ENCODE peak calls at places on chromosomes 4 and X, in five cellular contexts. D, C, F, Y and Z are unnamed samples.

GRCh38 chr4:165364452-165365080 is 14.2 kb upstream of the CPE start:
- DNase-seq in D (peak; percentile 85), C (no peak), F (no peak), Y (no peak), Z (no peak)

GRCh38 chr4:1242506-1243450 is 6.2 kb downstream of the CTBP1 start:
- DNase-seq in D (no peak), C (no peak), F (no peak), Y (peak; percentile 64), Z (no peak)

GRCh38 chr4:119593698-119594097 is 34.9 kb downstream of the PDE5A start:
- DNase-seq in D (no peak), C (no peak), F (no peak), Y (no peak), Z (no peak)

GRCh38 chr4:150283689-150284088 is 205.4 kb downstream of the DCLK2 start:
- DNase-seq in D (peak; percentile 93), C (no peak), F (peak; percentile 96), Y (no peak), Z (no peak)

GRCh38 chrX:38768079-38768478 is 33.2 kb upstream of the MID1IP1 start:
- DNase-seq in D (peak; percentile 58), C (no peak), F (no peak), Y (no peak), Z (no peak)

GRCh38 chrX:11304829-11305228 is 11.6 kb downstream of the AMELX start:
- DNase-seq in D (no peak), C (no peak), F (no peak), Y (no peak), Z (no peak)

GRCh38 chrX:148618472-148619445 is 118.3 kb downstream of the AFF2 start:
- DNase-seq in D (no peak), C (no peak), F (no peak), Y (no peak), Z (no peak)

GRCh38 chr4:149838036-149838435 is 22.4 kb upstream of the IQCM start:
- DNase-seq in D (no peak), C (no peak), F (no peak), Y (no peak), Z (no peak)

GRCh38 chr4:19005211-19005610 is 983.7 kb upstream of the LCORL start:
- DNase-seq in D (peak; percentile 27), C (no peak), F (no peak), Y (no peak), Z (peak; percentile 36)

GRCh38 chrX:154047266-154047665 is 27.6 kb upstream of the IRAK1 start:
- DNase-seq in D (peak; percentile 69), C (no peak), F (no peak), Y (no peak), Z (peak; percentile 14)

GRCh38 chr4:64384237-64385176 is 24.7 kb downstream of the TECRL start:
- DNase-seq in D (no peak), C (no peak), F (no peak), Y (no peak), Z (no peak)

GRCh38 chr4:23930750-23931488 is 41.1 kb upstream of the PPARGC1A start:
- DNase-seq in D (peak; percentile 26), C (peak; percentile 83), F (no peak), Y (peak; percentile 96), Z (peak; percentile 96)

GRCh38 chr4:94642561-94642866 is 115.2 kb upstream of the BMPR1B start:
- DNase-seq in D (no peak), C (no peak), F (no peak), Y (no peak), Z (peak; percentile 82)

GRCh38 chr4:104860227-104861123 is 286.2 kb upstream of the TET2 start:
- DNase-seq in D (peak; percentile 82), C (peak; percentile 29), F (peak; percentile 10), Y (no peak), Z (peak; percentile 57)

GRCh38 chrX:14864626-14865025 is 8.2 kb downstream of the FANCB start:
- DNase-seq in D (peak; percentile 35), C (no peak), F (no peak), Y (no peak), Z (no peak)

GRCh38 chr4:179353791-179354190 is 1911.6 kb upstream of the AGA start:
- DNase-seq in D (no peak), C (no peak), F (no peak), Y (no peak), Z (peak; percentile 49)

GRCh38 chr4:107757860-107758476 is 37.9 kb upstream of the PAPSS1 start:
- DNase-seq in D (peak; percentile 70), C (no peak), F (no peak), Y (no peak), Z (no peak)

GRCh38 chr4:42048394-42048793 is 58.1 kb downstream of the SLC30A9 start:
- DNase-seq in D (peak; percentile 72), C (no peak), F (peak; percentile 32), Y (no peak), Z (no peak)

GRCh38 chr4:90419124-90419711 is 292.0 kb downstream of the CCSER1 start:
- DNase-seq in D (peak; percentile 59), C (no peak), F (no peak), Y (no peak), Z (peak; percentile 48)

GRCh38 chr4:140031706-140032105 is 122.3 kb downstream of the MAML3 start:
- DNase-seq in D (no peak), C (no peak), F (no peak), Y (no peak), Z (no peak)

GRCh38 chr4:80140237-80140636 is 57.1 kb upstream of the PRDM8 start:
- DNase-seq in D (no peak), C (no peak), F (no peak), Y (no peak), Z (no peak)

GRCh38 chr4:187158003-187158402 is 434.3 kb upstream of the FAT1 start:
- DNase-seq in D (no peak), C (no peak), F (no peak), Y (no peak), Z (no peak)

GRCh38 chrX:153438522-153438921 is 7.3 kb downstream of the TREX2 start:
- DNase-seq in D (peak; percentile 53), C (no peak), F (no peak), Y (no peak), Z (no peak)

GRCh38 chr4:62028758-62029157 is 828.6 kb downstream of the ADGRL3 start:
- DNase-seq in D (no peak), C (no peak), F (no peak), Y (no peak), Z (no peak)

GRCh38 chr4:105369988-105370387 is 103.9 kb downstream of the PPA2 start:
- DNase-seq in D (peak; percentile 23), C (no peak), F (no peak), Y (no peak), Z (no peak)

GRCh38 chr4:76947369-76947768 is 2.2 kb upstream of the SEPTIN11 start:
- DNase-seq in D (peak; percentile 44), C (no peak), F (no peak), Y (no peak), Z (no peak)
- H3K4me3 ChIP-seq in D (no peak overlapping the region), C (no peak overlapping the region), F (no peak overlapping the region), Y (no peak overlapping the region), Z (no peak overlapping the region)

GRCh38 chr4:128334256-128334655 is 46.6 kb upstream of the PGRMC2 start:
- DNase-seq in D (no peak), C (no peak), F (no peak), Y (no peak), Z (no peak)

GRCh38 chr4:128335541-128335940 is 47.9 kb upstream of the PGRMC2 start:
- DNase-seq in D (no peak), C (no peak), F (no peak), Y (no peak), Z (peak; percentile 95)

GRCh38 chr4:128338634-128339355 is 51.2 kb upstream of the PGRMC2 start:
- DNase-seq in D (peak; percentile 87), C (no peak), F (peak; percentile 86), Y (no peak), Z (peak; percentile 79)

GRCh38 chr4:128341634-128342033 is 54.0 kb upstream of the PGRMC2 start:
- DNase-seq in D (no peak), C (no peak), F (no peak), Y (no peak), Z (no peak)

DNA sequence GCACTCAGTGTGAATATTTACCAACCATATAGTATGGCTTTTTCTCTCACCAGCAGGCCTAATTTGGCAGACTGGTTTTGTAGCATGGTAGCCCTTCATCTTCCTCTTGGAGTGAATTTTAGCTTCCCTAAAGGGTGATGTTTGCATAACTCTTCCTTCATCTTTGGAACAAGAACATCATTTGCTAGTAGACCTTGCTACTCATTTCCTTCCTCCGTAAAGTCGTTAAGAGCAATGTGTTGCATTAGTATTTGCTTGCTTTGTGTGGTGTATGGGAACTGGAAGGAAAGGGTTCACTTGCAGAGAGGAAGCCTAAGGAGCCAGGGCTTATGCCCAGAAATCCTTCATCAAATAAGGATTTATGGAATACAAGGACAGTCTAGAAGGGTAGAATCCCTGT is 50.2 kb upstream of the PGRMC2 start:
- DNase-seq in D (no peak), C (no peak), F (no peak), Y (no peak), Z (no peak)
- TF ChIP-seq CTCF in D (no peak), C (no peak), F (no peak), Y (no peak), Z (no peak)

GRCh38 chrX:989959-990510 is 222.4 kb downstream of the CRLF2 start:
- DNase-seq in D (peak; percentile 68), C (peak; percentile 68), F (peak; percentile 75), Y (peak; percentile 87), Z (peak; percentile 65)
- H3K4me3 ChIP-seq in D (no peak overlapping the region), C (no peak overlapping the region), F (no peak overlapping the region), Y (peak overlapping the region; percentile 61), Z (peak overlapping the region; percentile 30)

GRCh38 chrX:48490661-48491060 is 14.7 kb downstream of the FTSJ1 start:
- DNase-seq in D (no peak), C (no peak), F (no peak), Y (no peak), Z (no peak)

GRCh38 chrX:48496660-48497059 is 12.1 kb upstream of the PORCN start:
- DNase-seq in D (no peak), C (no peak), F (no peak), Y (no peak), Z (no peak)

GRCh38 chrX:48491809-48492208 is 15.8 kb downstream of the FTSJ1 start:
- DNase-seq in D (no peak), C (no peak), F (no peak), Y (no peak), Z (no peak)

GRCh38 chrX:48492293-48492910 is 16.4 kb upstream of the PORCN start:
- DNase-seq in D (peak; percentile 17), C (no peak), F (no peak), Y (no peak), Z (no peak)

DNA sequence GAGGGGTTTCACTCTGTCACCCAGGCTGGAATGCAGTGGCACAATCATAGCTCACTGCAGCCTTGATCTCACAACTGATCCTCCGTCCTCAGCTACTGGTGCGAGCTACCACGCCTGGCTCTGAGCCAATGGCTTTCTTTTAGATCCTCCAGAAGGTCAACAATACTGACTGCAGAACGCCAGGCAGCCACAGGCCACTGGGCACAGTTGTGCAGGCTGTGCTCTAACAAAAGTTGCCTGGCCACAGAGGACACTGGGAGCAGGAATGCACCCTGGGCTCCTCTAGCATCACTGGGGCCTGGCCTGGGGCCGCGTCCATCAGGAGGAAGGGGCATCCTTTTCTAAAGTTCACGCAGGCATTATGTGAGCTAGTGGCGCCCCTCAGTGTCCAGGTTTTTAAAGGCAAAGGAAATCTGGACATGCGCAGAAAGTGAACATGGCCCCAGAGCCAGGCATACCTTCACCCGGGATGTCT is 14.9 kb upstream of the PORCN start:
- DNase-seq in D (peak; percentile 51), C (peak; percentile 47), F (no peak), Y (no peak), Z (no peak)
- TF ChIP-seq CTCF in D (peak; percentile 36), C (peak; percentile 16), F (peak; percentile 35), Y (no peak), Z (peak; percentile 45)